ENCODE peak calls at places on chromosome 1, in six cellular contexts. One of them, this sample, is unnamed.

GRCh38 chr1:63014267-63014666 is 230.3 kb downstream of the ATG4C start:
- DNase-seq in HCT116: no peak
- DNase-seq in H9: no peak
- DNase-seq in heart right ventricle: no peak
- DNase-seq in right atrium auricular region: no peak
- DNase-seq in tibial nerve: no peak
- DNase-seq in this sample: no peak

GRCh38 chr1:187491082-187491720 is 662.5 kb downstream of the PLA2G4A start:
- DNase-seq in HCT116: no peak
- DNase-seq in H9: no peak
- DNase-seq in heart right ventricle: no peak
- DNase-seq in right atrium auricular region: no peak
- DNase-seq in tibial nerve: no peak
- DNase-seq in this sample: no peak

GRCh38 chr1:165688046-165688445 is 10.3 kb downstream of the ALDH9A1 start:
- DNase-seq in HCT116: no peak
- DNase-seq in H9: no peak
- DNase-seq in heart right ventricle: no peak
- DNase-seq in right atrium auricular region: no peak
- DNase-seq in tibial nerve: no peak
- DNase-seq in this sample: no peak

GRCh38 chr1:15975358-15975804 is 520 bp downstream of the ZBTB17 start:
- DNase-seq in HCT116: no peak
- DNase-seq in H9: peak; percentile 74
- DNase-seq in heart right ventricle: peak; percentile 64
- DNase-seq in right atrium auricular region: no peak
- DNase-seq in tibial nerve: no peak
- DNase-seq in this sample: peak; percentile 65

GRCh38 chr1:107669996-107670395 is 295.0 kb downstream of the VAV3 start:
- DNase-seq in HCT116: no peak
- DNase-seq in H9: no peak
- DNase-seq in heart right ventricle: no peak
- DNase-seq in right atrium auricular region: no peak
- DNase-seq in tibial nerve: peak; percentile 42
- DNase-seq in this sample: peak; percentile 41

GRCh38 chr1:204357551-204357950 is 2.2 kb downstream of the PLEKHA6 start:
- DNase-seq in HCT116: no peak
- DNase-seq in H9: peak; percentile 57
- DNase-seq in heart right ventricle: peak; percentile 31
- DNase-seq in right atrium auricular region: peak; percentile 80
- DNase-seq in tibial nerve: no peak
- DNase-seq in this sample: no peak

GRCh38 chr1:41498391-41498790 is 13.9 kb upstream of the EDN2 start:
- DNase-seq in HCT116: no peak
- DNase-seq in H9: no peak
- DNase-seq in heart right ventricle: no peak
- DNase-seq in right atrium auricular region: no peak
- DNase-seq in tibial nerve: no peak
- DNase-seq in this sample: no peak

GRCh38 chr1:94755675-94756074 is 64.5 kb upstream of the SLC44A3 start:
- DNase-seq in HCT116: no peak
- DNase-seq in H9: no peak
- DNase-seq in heart right ventricle: no peak
- DNase-seq in right atrium auricular region: no peak
- DNase-seq in tibial nerve: peak; percentile 69
- DNase-seq in this sample: no peak

GRCh38 chr1:232166942-232167341 is 463.0 kb downstream of the SIPA1L2 start:
- DNase-seq in HCT116: no peak
- DNase-seq in H9: peak; percentile 81
- DNase-seq in heart right ventricle: no peak
- DNase-seq in right atrium auricular region: no peak
- DNase-seq in tibial nerve: no peak
- DNase-seq in this sample: no peak

GRCh38 chr1:10629091-10629815 is 154.5 kb downstream of the PEX14 start:
- DNase-seq in HCT116: no peak
- DNase-seq in H9: no peak
- DNase-seq in heart right ventricle: no peak
- DNase-seq in right atrium auricular region: no peak
- DNase-seq in tibial nerve: no peak
- DNase-seq in this sample: peak; percentile 31

GRCh38 chr1:115409853-115410150 is 71.8 kb upstream of the NGF start:
- DNase-seq in HCT116: no peak
- DNase-seq in H9: no peak
- DNase-seq in heart right ventricle: no peak
- DNase-seq in right atrium auricular region: no peak
- DNase-seq in tibial nerve: no peak
- DNase-seq in this sample: no peak

GRCh38 chr1:58764294-58764978 is 19.4 kb downstream of the JUN start:
- DNase-seq in HCT116: no peak
- DNase-seq in H9: no peak
- DNase-seq in heart right ventricle: no peak
- DNase-seq in right atrium auricular region: no peak
- DNase-seq in tibial nerve: no peak
- DNase-seq in this sample: no peak

GRCh38 chr1:84426376-84426775 is 28.1 kb downstream of the DNASE2B start:
- DNase-seq in HCT116: no peak
- DNase-seq in H9: no peak
- DNase-seq in heart right ventricle: no peak
- DNase-seq in right atrium auricular region: no peak
- DNase-seq in tibial nerve: no peak
- DNase-seq in this sample: no peak

GRCh38 chr1:151047591-151047924 is at the start of gene C1orf56:
- DNase-seq in HCT116: no peak
- DNase-seq in H9: peak; percentile 79
- DNase-seq in heart right ventricle: peak; percentile 76
- DNase-seq in right atrium auricular region: peak; percentile 74
- DNase-seq in tibial nerve: peak; percentile 49
- DNase-seq in this sample: peak; percentile 71

GRCh38 chr1:207070811-207071210 is 17.7 kb downstream of the PFKFB2 start:
- DNase-seq in HCT116: no peak
- DNase-seq in H9: no peak
- DNase-seq in heart right ventricle: no peak
- DNase-seq in right atrium auricular region: no peak
- DNase-seq in tibial nerve: no peak
- DNase-seq in this sample: no peak
- H3K27ac ChIP-seq in HCT116: no peak overlapping the region
- H3K27ac ChIP-seq in H9: no peak overlapping the region
- H3K27ac ChIP-seq in heart right ventricle: no peak overlapping the region
- H3K27ac ChIP-seq in right atrium auricular region: peak overlapping the region; percentile 42
- H3K27ac ChIP-seq in tibial nerve: no peak overlapping the region
- H3K27ac ChIP-seq in this sample: no peak overlapping the region

GRCh38 chr1:36752891-36753361 is 270.2 kb upstream of the CSF3R start:
- DNase-seq in HCT116: no peak
- DNase-seq in H9: no peak
- DNase-seq in heart right ventricle: no peak
- DNase-seq in right atrium auricular region: no peak
- DNase-seq in tibial nerve: no peak
- DNase-seq in this sample: no peak

GRCh38 chr1:36754366-36754765 is 271.7 kb upstream of the CSF3R start:
- DNase-seq in HCT116: no peak
- DNase-seq in H9: no peak
- DNase-seq in heart right ventricle: no peak
- DNase-seq in right atrium auricular region: no peak
- DNase-seq in tibial nerve: no peak
- DNase-seq in this sample: no peak

GRCh38 chr1:36753451-36753850 is 270.7 kb upstream of the CSF3R start:
- DNase-seq in HCT116: no peak
- DNase-seq in H9: no peak
- DNase-seq in heart right ventricle: no peak
- DNase-seq in right atrium auricular region: no peak
- DNase-seq in tibial nerve: no peak
- DNase-seq in this sample: no peak

GRCh38 chr1:36752431-36752830 is 269.7 kb upstream of the CSF3R start:
- DNase-seq in HCT116: no peak
- DNase-seq in H9: no peak
- DNase-seq in heart right ventricle: no peak
- DNase-seq in right atrium auricular region: no peak
- DNase-seq in tibial nerve: no peak
- DNase-seq in this sample: no peak

DNA sequence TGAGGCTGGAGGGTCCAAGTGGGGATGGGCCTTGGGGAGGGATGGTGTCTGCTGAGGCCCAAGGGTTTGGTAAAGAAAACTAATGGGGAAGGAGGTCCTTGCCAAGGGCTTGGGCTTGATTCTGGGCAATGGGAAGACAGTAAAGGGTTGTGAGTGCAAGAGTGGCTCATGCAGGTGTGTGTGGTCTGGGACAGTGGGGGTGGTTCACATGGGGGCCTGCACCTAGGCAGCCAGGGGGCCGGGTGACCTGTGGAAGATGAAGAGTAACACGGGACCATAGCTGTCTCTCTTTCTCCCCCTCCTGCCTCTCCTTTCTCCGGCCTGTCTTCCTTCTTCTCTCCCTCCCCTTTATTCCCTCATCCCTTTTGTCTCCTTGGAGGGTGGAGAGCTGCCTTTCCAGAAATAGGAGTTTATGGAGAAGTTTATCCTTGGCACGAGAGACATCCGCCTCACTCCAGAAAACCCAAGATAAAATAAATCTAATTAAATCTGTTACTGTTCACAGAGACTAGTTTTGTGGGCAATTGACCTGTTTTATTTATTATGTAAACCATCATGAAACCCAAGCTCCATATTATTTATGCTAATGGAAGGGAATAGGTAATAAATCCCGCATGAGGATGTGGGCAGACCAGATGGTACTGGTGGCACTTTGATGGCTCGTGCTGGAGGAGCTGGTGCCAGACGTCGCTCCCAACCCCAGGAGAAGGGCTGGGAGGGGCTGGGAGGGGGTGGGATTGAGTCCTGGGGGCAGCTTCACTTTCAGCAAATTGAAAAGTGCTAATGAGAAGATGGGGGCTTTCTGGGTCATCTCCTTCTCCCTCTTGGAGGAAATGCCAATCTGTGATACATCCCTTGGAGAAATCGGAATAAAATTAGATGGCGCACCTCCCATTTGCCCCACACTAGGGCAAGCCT is 272.9 kb upstream of the CSF3R start:
- DNase-seq in HCT116: no peak
- DNase-seq in H9: no peak
- DNase-seq in heart right ventricle: no peak
- DNase-seq in right atrium auricular region: no peak
- DNase-seq in tibial nerve: no peak
- DNase-seq in this sample: no peak
- H3K27ac ChIP-seq in HCT116: no peak overlapping the region
- H3K27ac ChIP-seq in H9: no peak overlapping the region
- H3K27ac ChIP-seq in heart right ventricle: no peak overlapping the region
- H3K27ac ChIP-seq in right atrium auricular region: no peak overlapping the region
- H3K27ac ChIP-seq in tibial nerve: no peak overlapping the region
- H3K27ac ChIP-seq in this sample: no peak overlapping the region

GRCh38 chr1:109151591-109151990 is 37.7 kb downstream of the ELAPOR1 start:
- DNase-seq in HCT116: no peak
- DNase-seq in H9: no peak
- DNase-seq in heart right ventricle: no peak
- DNase-seq in right atrium auricular region: no peak
- DNase-seq in tibial nerve: no peak
- DNase-seq in this sample: no peak
- H3K27ac ChIP-seq in HCT116: no peak overlapping the region
- H3K27ac ChIP-seq in H9: no peak overlapping the region
- H3K27ac ChIP-seq in heart right ventricle: no peak overlapping the region
- H3K27ac ChIP-seq in right atrium auricular region: peak overlapping the region; percentile 35
- H3K27ac ChIP-seq in tibial nerve: peak overlapping the region; percentile 48
- H3K27ac ChIP-seq in this sample: no peak overlapping the region

GRCh38 chr1:193540511-193540910 is 354.1 kb upstream of the B3GALT2 start:
- DNase-seq in HCT116: no peak
- DNase-seq in H9: no peak
- DNase-seq in heart right ventricle: no peak
- DNase-seq in right atrium auricular region: no peak
- DNase-seq in tibial nerve: no peak
- DNase-seq in this sample: no peak
- H3K27ac ChIP-seq in HCT116: no peak overlapping the region
- H3K27ac ChIP-seq in H9: no peak overlapping the region
- H3K27ac ChIP-seq in heart right ventricle: no peak overlapping the region
- H3K27ac ChIP-seq in right atrium auricular region: no peak overlapping the region
- H3K27ac ChIP-seq in tibial nerve: no peak overlapping the region
- H3K27ac ChIP-seq in this sample: no peak overlapping the region

GRCh38 chr1:182211364-182211763 is 149.9 kb upstream of the ZNF648 start:
- DNase-seq in HCT116: no peak
- DNase-seq in H9: no peak
- DNase-seq in heart right ventricle: no peak
- DNase-seq in right atrium auricular region: no peak
- DNase-seq in tibial nerve: no peak
- DNase-seq in this sample: no peak

GRCh38 chr1:182205378-182206022 is 144.0 kb upstream of the ZNF648 start:
- DNase-seq in HCT116: no peak
- DNase-seq in H9: no peak
- DNase-seq in heart right ventricle: no peak
- DNase-seq in right atrium auricular region: no peak
- DNase-seq in tibial nerve: no peak
- DNase-seq in this sample: no peak

GRCh38 chr1:182207300-182207699 is 145.8 kb upstream of the ZNF648 start:
- DNase-seq in HCT116: no peak
- DNase-seq in H9: no peak
- DNase-seq in heart right ventricle: no peak
- DNase-seq in right atrium auricular region: no peak
- DNase-seq in tibial nerve: no peak
- DNase-seq in this sample: no peak

GRCh38 chr1:182210417-182210816 is 148.9 kb upstream of the ZNF648 start:
- DNase-seq in HCT116: no peak
- DNase-seq in H9: no peak
- DNase-seq in heart right ventricle: no peak
- DNase-seq in right atrium auricular region: no peak
- DNase-seq in tibial nerve: no peak
- DNase-seq in this sample: no peak

DNA sequence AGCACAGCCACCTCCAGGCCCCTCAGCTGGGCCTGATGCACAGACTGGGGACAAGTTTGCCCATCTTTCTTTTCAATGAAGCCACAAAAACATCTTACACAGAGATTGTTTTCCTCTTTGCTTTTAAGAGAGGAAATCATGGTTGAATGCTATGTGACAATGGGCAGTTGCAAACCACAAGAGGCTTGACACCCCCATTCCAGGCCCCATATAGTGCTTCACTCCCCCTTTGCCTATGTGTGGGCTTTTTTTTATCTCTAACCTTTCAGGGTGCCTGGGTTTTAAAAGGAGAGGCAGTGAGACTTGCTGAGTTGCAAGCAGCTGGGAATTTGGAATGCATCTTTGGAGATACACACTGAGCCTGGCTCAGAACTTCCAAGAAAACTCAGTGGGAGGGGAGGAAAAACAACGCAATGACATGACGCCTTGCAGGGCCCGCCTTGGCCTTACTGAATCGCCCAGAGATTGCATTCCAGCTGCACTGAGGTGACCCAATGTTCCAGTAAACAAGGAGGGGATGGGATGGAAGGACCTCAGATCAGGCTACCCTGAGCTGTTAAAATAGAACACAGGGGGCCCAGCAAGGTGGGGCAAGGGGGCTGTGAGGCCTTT is 145.2 kb upstream of the ZNF648 start:
- DNase-seq in HCT116: no peak
- DNase-seq in H9: no peak
- DNase-seq in heart right ventricle: peak; percentile 42
- DNase-seq in right atrium auricular region: peak; percentile 92
- DNase-seq in tibial nerve: peak; percentile 86
- DNase-seq in this sample: no peak
- H3K27ac ChIP-seq in HCT116: no peak overlapping the region
- H3K27ac ChIP-seq in H9: no peak overlapping the region
- H3K27ac ChIP-seq in heart right ventricle: peak overlapping the region; percentile 16
- H3K27ac ChIP-seq in right atrium auricular region: peak overlapping the region; percentile 67
- H3K27ac ChIP-seq in tibial nerve: peak overlapping the region; percentile 89
- H3K27ac ChIP-seq in this sample: peak overlapping the region; percentile 69